ENCODE peak calls at places on chromosomes 5 and 9, in ten cellular contexts. Q, V, J, G, L, W, O, S, A and T are unnamed samples.

GRCh38 chr9:38257626-38258215 is 134.8 kb upstream of the ALDH1B1 start:
- DNase-seq in S (no peak), G (no peak), W (no peak), V (no peak), Q (no peak), A (no peak), J (no peak), O (no peak), L (no peak), T (no peak)

GRCh38 chr5:35377653-35378052 is 147.4 kb upstream of the PRLR start:
- DNase-seq in L (no peak), G (no peak), V (no peak), J (no peak), W (no peak), A (no peak), Q (no peak), O (no peak), S (no peak), T (no peak)

GRCh38 chr5:63121471-63121870 is 542.9 kb downstream of the LRRC70 start:
- DNase-seq in V (no peak), J (no peak), G (no peak), A (no peak), L (no peak), O (no peak), S (no peak), Q (no peak), W (no peak), T (no peak)

GRCh38 chr5:173175523-173175922 is 31.2 kb downstream of the BNIP1 start:
- DNase-seq in O (no peak), G (no peak), S (no peak), W (no peak), V (no peak), J (no peak), L (no peak), A (no peak), Q (no peak), T (no peak)

GRCh38 chr5:142684508-142685031 is 1.3 kb downstream of the FGF1 start:
- DNase-seq in J (no peak), A (peak; percentile 95), G (peak; percentile 26), S (peak; percentile 90), W (no peak), O (no peak), V (no peak), L (no peak), Q (no peak), T (peak; percentile 14)

GRCh38 chr9:136939996-136940525 is 4.5 kb downstream of the FBXW5 start:
- DNase-seq in Q (no peak), W (no peak), G (no peak), A (peak; percentile 77), V (no peak), O (no peak), S (peak; percentile 76), J (no peak), L (no peak), T (no peak)

GRCh38 chr5:173205921-173206320 is 29.1 kb downstream of the NKX2-5 start:
- DNase-seq in S (no peak), J (no peak), Q (no peak), O (no peak), W (no peak), G (no peak), A (no peak), L (no peak), V (no peak), T (no peak)

GRCh38 chr9:91310037-91310436 is 51.7 kb downstream of the AUH start:
- DNase-seq in V (no peak), W (no peak), L (no peak), G (no peak), A (no peak), Q (peak; percentile 6), O (no peak), J (no peak), S (no peak), T (no peak)

GRCh38 chr5:54514841-54515432 is 2.6 kb upstream of the SNX18 start:
- DNase-seq in S (no peak), W (no peak), G (peak; percentile 58), A (no peak), V (no peak), O (no peak), J (no peak), Q (no peak), L (no peak), T (no peak)

GRCh38 chr9:128470560-128470959 is 14.8 kb downstream of the ODF2 start:
- DNase-seq in G (peak; percentile 89), J (peak; percentile 23), A (no peak), W (no peak), V (no peak), Q (no peak), S (peak; percentile 40), O (no peak), L (no peak), T (peak; percentile 44)

GRCh38 chr9:110371411-110372013 is 33.8 kb upstream of the TXNDC8 start:
- DNase-seq in G (peak; percentile 15), L (no peak), Q (no peak), J (no peak), S (no peak), W (no peak), A (peak; percentile 14), O (no peak), V (no peak), T (no peak)